ENCODE peak calls at places on chromosomes 16 and 17, in four cellular contexts. G is GM13976, R is A549, I is fibroblast of the aortic adventitia. K is an unnamed sample.

GRCh38 chr17:41917192-41917591 is 1.6 kb downstream of the ACLY start:
- DNase-seq in I (peak), R (peak), G (no peak), K (no peak)

GRCh38 chr17:46191332-46192210 is 1.7 kb downstream of the KANSL1 start:
- DNase-seq in I (peak), R (peak), G (no peak), K (no peak)

GRCh38 chr16:76946879-76947278 is 244.1 kb upstream of the MON1B start:
- DNase-seq in G (no peak), R (peak), I (peak), K (no peak)

GRCh38 chr16:73739049-73739769 is 557.4 kb upstream of the PSMD7 start:
- DNase-seq in G (no peak), R (no peak), I (no peak), K (no peak)

GRCh38 chr17:11351479-11351878 is 110.5 kb downstream of the SHISA6 start:
- DNase-seq in I (no peak), R (no peak), G (no peak), K (no peak)

GRCh38 chr17:79630821-79631639 is 20.2 kb upstream of the RBFOX3 start:
- DNase-seq in G (no peak), R (no peak), I (no peak), K (peak)

GRCh38 chr16:22948058-22948602 is 134.2 kb downstream of the HS3ST2 start:
- DNase-seq in I (peak), G (peak), R (no peak), K (no peak)

GRCh38 chr17:2158011-2158410 is 103.1 kb downstream of the HIC1 start:
- DNase-seq in R (no peak), I (peak), G (no peak), K (no peak)

GRCh38 chr16:81544261-81544660 is 99.7 kb downstream of the CMIP start:
- DNase-seq in G (no peak), I (no peak), R (no peak), K (no peak)

GRCh38 chr17:38871247-38871991 is 1.6 kb downstream of the LASP1 start:
- DNase-seq in R (peak), G (peak), I (peak), K (no peak)

GRCh38 chr16:1103649-1104005 is 7.6 kb upstream of the C1QTNF8 start:
- DNase-seq in R (no peak), G (no peak), I (no peak), K (no peak)

GRCh38 chr17:35808240-35808961 is 883 bp upstream of the TAF15 start:
- DNase-seq in G (no peak), I (no peak), R (no peak), K (no peak)

GRCh38 chr16:11547517-11547916 is 39.2 kb downstream of the LITAF start:
- DNase-seq in R (no peak), I (no peak), G (no peak), K (no peak)

GRCh38 chr16:69890114-69890890 is 60.8 kb upstream of the CLEC18A start:
- DNase-seq in I (peak), G (no peak), R (no peak), K (no peak)

GRCh38 chr16:26569793-26570192 is 496.9 kb upstream of the C16orf82 start:
- DNase-seq in R (peak), I (no peak), G (peak), K (no peak)
- TF ChIP-seq CTCF in R (peak), I (no peak), G (peak), K (peak)

GRCh38 chr17:75518201-75518600 is 1.9 kb downstream of the TSEN54 start:
- DNase-seq in I (no peak), G (peak), R (no peak), K (no peak)

GRCh38 chr17:75515523-75516254 is at the start of gene CASKIN2:
- DNase-seq in R (peak), G (peak), I (peak), K (peak)

GRCh38 chr17:75516255-75516618 is at the start of gene TSEN54:
- DNase-seq in I (peak), R (peak), G (peak), K (peak)

GRCh38 chr17:75516619-75517276 is 420 bp downstream of the TSEN54 start:
- DNase-seq in I (peak), R (no peak), G (no peak), K (peak)

GRCh38 chr17:75517277-75517865 is 1.0 kb downstream of the TSEN54 start:
- DNase-seq in I (no peak), G (no peak), R (no peak), K (no peak)
- TF ChIP-seq CTCF in I (peak), G (no peak), R (no peak), K (peak)

DNA sequence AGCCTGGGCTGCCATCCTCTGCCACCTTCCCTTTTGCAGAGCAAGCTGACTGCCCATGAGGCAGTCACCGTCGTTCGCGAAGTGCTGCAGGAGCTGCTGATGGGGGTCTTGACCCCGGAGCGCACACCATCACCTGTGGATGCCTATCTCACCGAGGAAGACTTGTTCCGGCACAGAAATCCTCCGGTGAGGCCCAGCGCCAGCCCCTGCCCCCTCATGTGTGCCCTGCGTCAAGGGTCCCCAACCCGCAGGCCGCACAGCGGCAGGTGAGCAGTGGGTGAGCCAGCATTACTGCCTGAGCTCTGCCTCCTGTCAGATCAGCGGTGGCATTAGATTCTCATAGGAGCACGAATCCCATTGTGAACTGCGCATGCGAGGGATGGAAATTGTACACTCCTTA is 7.7 kb upstream of the EPN3 start:
- DNase-seq in I (no peak), R (no peak), G (no peak), K (no peak)
- TF ChIP-seq CTCF in I (no peak), R (no peak), G (no peak), K (no peak)

DNA sequence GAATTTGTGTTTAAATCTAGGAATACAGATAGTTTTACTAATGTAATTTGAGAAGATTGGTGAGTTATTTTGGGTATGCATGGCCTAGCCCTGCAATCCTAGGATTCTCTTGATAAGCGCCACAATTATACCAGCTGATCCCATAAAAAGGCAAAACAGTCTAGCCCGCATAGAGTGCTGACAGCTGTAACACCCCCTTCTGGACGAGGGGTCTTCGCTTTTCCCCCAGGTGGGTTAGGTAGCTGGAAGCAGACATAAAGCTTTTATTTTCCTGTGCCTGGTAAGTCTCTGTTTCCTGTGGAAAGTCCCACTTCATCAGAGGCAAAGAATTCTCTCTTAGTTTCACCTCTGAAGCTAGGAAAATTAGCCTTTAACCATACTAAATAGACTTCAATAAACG is 108.3 kb downstream of the YPEL2 start:
- DNase-seq in R (no peak), I (no peak), G (no peak), K (no peak)
- TF ChIP-seq CTCF in R (no peak), I (no peak), G (no peak), K (no peak)

GRCh38 chr16:30372037-30372712 is 1.9 kb upstream of the TBC1D10B start:
- DNase-seq in G (no peak), I (no peak), R (no peak), K (no peak)

GRCh38 chr16:30369938-30370443 is 303 bp downstream of the TBC1D10B start:
- DNase-seq in G (no peak), R (no peak), I (no peak), K (no peak)

GRCh38 chr16:30369091-30369937 is 980 bp downstream of the TBC1D10B start:
- DNase-seq in R (no peak), I (no peak), G (no peak), K (no peak)

GRCh38 chr16:30371248-30371816 is 1.0 kb upstream of the TBC1D10B start:
- DNase-seq in I (no peak), R (no peak), G (no peak), K (no peak)

DNA sequence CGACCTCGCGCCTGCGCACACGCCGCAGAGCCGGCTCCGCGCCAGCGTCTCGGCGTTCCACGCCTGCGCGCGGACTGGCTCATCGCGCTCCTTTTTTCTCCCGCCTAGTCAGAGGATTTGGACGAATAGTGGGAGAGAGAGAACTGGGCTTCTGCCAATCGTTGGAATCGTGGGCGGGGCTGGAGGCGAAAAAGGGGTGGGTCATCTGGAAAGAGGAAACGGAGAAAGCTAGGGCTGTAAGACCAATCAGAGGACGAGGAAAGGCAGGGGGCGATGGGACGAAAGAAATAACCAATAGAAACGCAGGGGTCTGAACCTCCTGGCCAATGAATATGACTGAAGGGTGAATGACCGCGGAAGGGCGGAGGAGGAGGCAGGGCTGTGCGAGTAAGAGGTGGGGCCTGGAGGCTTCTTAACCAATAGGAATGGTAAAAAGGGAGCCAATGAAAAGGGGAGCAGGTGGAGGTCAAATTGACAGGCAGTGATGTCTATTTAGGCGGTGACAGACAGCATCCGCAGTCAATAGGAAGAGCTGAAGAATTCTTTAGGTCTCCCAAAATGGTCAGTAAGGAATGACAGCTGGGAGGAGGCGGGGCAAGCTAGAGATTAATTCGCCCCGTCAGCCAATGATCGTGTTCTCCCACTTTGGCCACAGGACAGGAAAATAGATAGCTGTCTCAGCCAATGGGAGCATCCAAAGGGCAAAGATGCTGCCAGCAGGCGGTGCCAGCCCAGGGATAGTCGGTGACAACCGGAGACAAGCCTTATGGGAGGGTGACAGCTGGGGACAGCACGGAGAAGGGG is at the start of gene TBC1D10B:
- DNase-seq in G (peak), I (peak), R (peak), K (peak)
- TF ChIP-seq CTCF in G (no peak), I (peak), R (no peak), K (no peak)

GRCh38 chr16:47110939-47111338 is 32.8 kb downstream of the NETO2 start:
- DNase-seq in R (peak), I (no peak), G (no peak), K (no peak)
- TF ChIP-seq CTCF in R (no peak), I (no peak), G (no peak), K (peak)

DNA sequence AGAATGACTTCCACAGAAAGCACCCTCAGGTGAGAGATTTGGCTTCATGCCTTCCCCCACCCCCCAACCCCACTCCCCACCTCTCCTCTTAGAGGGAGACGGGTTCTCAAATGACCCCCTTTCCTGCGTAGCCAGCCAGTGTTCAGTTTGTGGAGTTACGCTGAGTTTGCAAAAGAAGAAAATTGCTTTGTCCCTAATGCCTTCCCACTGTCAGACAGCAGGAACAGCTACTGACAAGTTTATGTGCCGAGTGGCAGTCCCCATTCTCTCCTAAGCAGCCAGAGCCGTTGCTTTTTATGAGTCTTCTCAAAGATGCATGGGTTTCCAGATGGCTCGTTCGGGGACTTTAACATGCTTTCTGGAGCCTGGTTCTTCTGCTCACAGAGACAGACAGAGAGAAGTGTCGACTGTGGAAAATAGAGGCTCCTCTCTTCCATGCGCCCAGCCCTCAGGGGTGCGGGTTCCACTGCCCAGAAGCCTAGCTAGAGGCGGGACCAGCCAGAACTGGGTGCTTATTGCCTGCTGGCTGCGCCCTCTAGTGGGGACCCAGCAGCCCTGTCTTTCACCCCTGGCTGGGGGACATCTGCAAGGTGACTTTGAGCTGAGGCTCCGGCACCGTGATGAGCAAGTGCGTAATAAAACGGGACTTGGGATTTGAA is 73.4 kb downstream of the CCDC182 start:
- DNase-seq in G (peak), R (peak), I (peak), K (peak)
- TF ChIP-seq CTCF in G (peak), R (peak), I (peak), K (peak)

GRCh38 chr17:17681744-17682292 is 560 bp downstream of the RAI1 start:
- DNase-seq in R (peak), I (no peak), G (no peak), K (no peak)
- TF ChIP-seq CTCF in R (no peak), I (no peak), G (no peak), K (no peak)

GRCh38 chr17:82551779-82552457 is 32.4 kb downstream of the FOXK2 start:
- DNase-seq in R (peak), I (peak), G (peak), K (peak)

GRCh38 chr17:82552580-82552979 is 33.0 kb downstream of the FOXK2 start:
- DNase-seq in I (no peak), R (no peak), G (no peak), K (no peak)

GRCh38 chr17:82545071-82545462 is 25.5 kb downstream of the FOXK2 start:
- DNase-seq in G (no peak), R (no peak), I (no peak), K (no peak)

GRCh38 chr17:82547981-82548380 is 28.4 kb downstream of the FOXK2 start:
- DNase-seq in R (no peak), I (no peak), G (no peak), K (no peak)

GRCh38 chr17:82548681-82549303 is 29.3 kb downstream of the FOXK2 start:
- DNase-seq in I (no peak), R (no peak), G (no peak), K (no peak)
- TF ChIP-seq CTCF in I (no peak), R (no peak), G (no peak), K (no peak)